ENCODE peak calls at places on chromosome 13, in nine cellular contexts. X is transverse colon, A is suprapubic skin, M is breast epithelium, K is GM12892, S is spleen, B is SK-N-MC, J is SK-N-SH, P is HL-60. T is an unnamed sample.

GRCh38 chr13:75364131-75364713 is 117.7 kb downstream of the TBC1D4 start:
- DNase-seq in X (no peak), A (no peak), M (no peak), K (no peak), S (no peak), B (no peak), J (no peak), P (no peak), T (no peak)

GRCh38 chr13:113937497-113938140 is 36.3 kb downstream of the C13orf46 start:
- DNase-seq in X (no peak), A (no peak), M (no peak), K (no peak), S (peak), B (no peak), J (no peak), P (no peak), T (no peak)

GRCh38 chr13:109730832-109731335 is 55.5 kb downstream of the IRS2 start:
- DNase-seq in X (no peak), A (no peak), M (no peak), K (no peak), S (no peak), B (no peak), J (no peak), P (no peak), T (no peak)

GRCh38 chr13:76820759-76821158 is 65.4 kb downstream of the KCTD12 start:
- DNase-seq in X (no peak), A (peak), M (peak), K (no peak), S (no peak), B (no peak), J (no peak), P (no peak), T (peak)

GRCh38 chr13:22648325-22648758 is 532.4 kb upstream of the SGCG start:
- DNase-seq in X (no peak), A (no peak), M (no peak), K (no peak), S (no peak), B (no peak), J (no peak), P (no peak), T (no peak)

GRCh38 chr13:107234315-107234714 is 666.4 kb upstream of the ARGLU1 start:
- DNase-seq in X (no peak), A (no peak), M (no peak), K (no peak), S (no peak), B (no peak), J (no peak), P (no peak), T (no peak)

GRCh38 chr13:25733696-25734435 is 317.9 kb downstream of the SHISA2 start:
- DNase-seq in X (no peak), A (no peak), M (no peak), K (no peak), S (no peak), B (no peak), J (no peak), P (no peak), T (no peak)

GRCh38 chr13:29713841-29714240 is 118.4 kb upstream of the SLC7A1 start:
- DNase-seq in X (no peak), A (no peak), M (no peak), K (no peak), S (no peak), B (no peak), J (peak), P (no peak), T (no peak)

GRCh38 chr13:107271226-107271625 is 703.3 kb upstream of the ARGLU1 start:
- DNase-seq in X (no peak), A (no peak), M (no peak), K (no peak), S (no peak), B (peak), J (peak), P (no peak), T (no peak)

GRCh38 chr13:25923217-25924085 is 128.4 kb downstream of the SHISA2 start:
- DNase-seq in X (no peak), A (no peak), M (no peak), K (no peak), S (no peak), B (no peak), J (no peak), P (peak), T (no peak)

GRCh38 chr13:112606125-112607001 is 18.4 kb upstream of the TUBGCP3 start:
- DNase-seq in X (peak), A (peak), M (peak), K (peak), S (peak), B (no peak), J (peak), P (peak), T (peak)
- TF ChIP-seq POLR2AphosphoS5 in X (peak), A (no peak), M (peak), K (no peak), S (peak), B (peak), J (no peak), P (no peak), T (peak)

GRCh38 chr13:102631198-102631597 is 34.4 kb downstream of the TPP2 start:
- DNase-seq in X (no peak), A (no peak), M (no peak), K (no peak), S (no peak), B (no peak), J (no peak), P (no peak), T (no peak)

GRCh38 chr13:102628559-102628958 is 31.8 kb downstream of the TPP2 start:
- DNase-seq in X (no peak), A (no peak), M (no peak), K (no peak), S (no peak), B (no peak), J (no peak), P (no peak), T (no peak)

GRCh38 chr13:102626928-102627327 is 30.1 kb downstream of the TPP2 start:
- DNase-seq in X (no peak), A (no peak), M (no peak), K (no peak), S (no peak), B (no peak), J (no peak), P (no peak), T (no peak)
- TF ChIP-seq POLR2AphosphoS5 in X (no peak), A (no peak), M (no peak), K (no peak), S (no peak), B (no peak), J (no peak), P (no peak), T (no peak)

GRCh38 chr13:27621366-27622101 is at the start of gene POLR1D:
- DNase-seq in X (peak), A (peak), M (peak), K (peak), S (peak), B (no peak), J (peak), P (peak), T (peak)

GRCh38 chr13:27620377-27621115 is at the start of gene LNX2:
- DNase-seq in X (peak), A (peak), M (peak), K (peak), S (peak), B (no peak), J (peak), P (peak), T (peak)

GRCh38 chr13:27621116-27621365 is 651 bp upstream of the POLR1D start:
- DNase-seq in X (no peak), A (no peak), M (no peak), K (no peak), S (no peak), B (no peak), J (no peak), P (no peak), T (no peak)

GRCh38 chr13:27619093-27619705 is 1.1 kb downstream of the LNX2 start:
- DNase-seq in X (no peak), A (no peak), M (no peak), K (no peak), S (no peak), B (no peak), J (no peak), P (no peak), T (no peak)

GRCh38 chr13:27619711-27620376 is 485 bp downstream of the LNX2 start:
- DNase-seq in X (peak), A (peak), M (peak), K (peak), S (peak), B (no peak), J (peak), P (no peak), T (peak)
- TF ChIP-seq POLR2AphosphoS5 in X (no peak), A (no peak), M (no peak), K (no peak), S (no peak), B (no peak), J (no peak), P (no peak), T (no peak)

GRCh38 chr13:51612867-51613266 is 28.6 kb downstream of the WDFY2 start:
- DNase-seq in X (no peak), A (no peak), M (no peak), K (no peak), S (no peak), B (no peak), J (no peak), P (no peak), T (no peak)

GRCh38 chr13:51613535-51613934 is 29.3 kb downstream of the WDFY2 start:
- DNase-seq in X (no peak), A (no peak), M (no peak), K (no peak), S (no peak), B (no peak), J (no peak), P (no peak), T (no peak)

GRCh38 chr13:51618626-51619025 is 34.4 kb downstream of the WDFY2 start:
- DNase-seq in X (no peak), A (no peak), M (peak), K (no peak), S (no peak), B (no peak), J (no peak), P (no peak), T (no peak)

GRCh38 chr13:51619614-51620013 is 35.4 kb downstream of the WDFY2 start:
- DNase-seq in X (no peak), A (no peak), M (no peak), K (no peak), S (no peak), B (no peak), J (no peak), P (no peak), T (no peak)

GRCh38 chr13:51614350-51614786 is 30.1 kb downstream of the WDFY2 start:
- DNase-seq in X (peak), A (no peak), M (peak), K (peak), S (peak), B (no peak), J (peak), P (peak), T (no peak)
- TF ChIP-seq POLR2AphosphoS5 in X (no peak), A (peak), M (peak), K (peak), S (no peak), B (no peak), J (no peak), P (peak), T (no peak)

T was measured in sigmoid colon.